ENCODE peak calls at places on chromosomes 4 and X, in nine cellular contexts. One of them, this sample, is unnamed.

GRCh38 chr4:76585897-76586360 is 150.9 kb downstream of the SHROOM3 start:
- DNase-seq in transverse colon: peak; percentile 94
- DNase-seq in HepG2: peak; percentile 7
- DNase-seq in SK-N-SH: no peak
- DNase-seq in stomach: peak; percentile 95
- DNase-seq in sigmoid colon: peak; percentile 65
- DNase-seq in tibial nerve: no peak
- DNase-seq in upper lobe of left lung: peak; percentile 94
- DNase-seq in GM12878: no peak
- DNase-seq in this sample: peak; percentile 88

GRCh38 chr4:143302526-143302925 is 34.1 kb upstream of the GAB1 start:
- DNase-seq in transverse colon: no peak
- DNase-seq in HepG2: no peak
- DNase-seq in SK-N-SH: no peak
- DNase-seq in stomach: no peak
- DNase-seq in sigmoid colon: no peak
- DNase-seq in tibial nerve: no peak
- DNase-seq in upper lobe of left lung: no peak
- DNase-seq in GM12878: no peak
- DNase-seq in this sample: no peak

GRCh38 chr4:16082424-16083216 is 1.2 kb downstream of the PROM1 start:
- DNase-seq in transverse colon: peak; percentile 54
- DNase-seq in HepG2: peak; percentile 39
- DNase-seq in SK-N-SH: peak; percentile 73
- DNase-seq in stomach: no peak
- DNase-seq in sigmoid colon: no peak
- DNase-seq in tibial nerve: no peak
- DNase-seq in upper lobe of left lung: no peak
- DNase-seq in GM12878: no peak
- DNase-seq in this sample: no peak

GRCh38 chr4:123826896-123827295 is 430.3 kb downstream of the SPRY1 start:
- DNase-seq in transverse colon: no peak
- DNase-seq in HepG2: no peak
- DNase-seq in SK-N-SH: no peak
- DNase-seq in stomach: no peak
- DNase-seq in sigmoid colon: no peak
- DNase-seq in tibial nerve: no peak
- DNase-seq in upper lobe of left lung: no peak
- DNase-seq in GM12878: no peak
- DNase-seq in this sample: no peak

GRCh38 chrX:12210921-12211320 is 72.6 kb downstream of the FRMPD4 start:
- DNase-seq in transverse colon: no peak
- DNase-seq in HepG2: no peak
- DNase-seq in SK-N-SH: no peak
- DNase-seq in stomach: no peak
- DNase-seq in sigmoid colon: no peak
- DNase-seq in tibial nerve: no peak
- DNase-seq in upper lobe of left lung: no peak
- DNase-seq in GM12878: no peak
- DNase-seq in this sample: no peak

GRCh38 chr4:76753814-76754213 is 144.1 kb downstream of the SOWAHB start:
- DNase-seq in transverse colon: no peak
- DNase-seq in HepG2: no peak
- DNase-seq in SK-N-SH: no peak
- DNase-seq in stomach: no peak
- DNase-seq in sigmoid colon: no peak
- DNase-seq in tibial nerve: no peak
- DNase-seq in upper lobe of left lung: no peak
- DNase-seq in GM12878: no peak
- DNase-seq in this sample: no peak

GRCh38 chr4:25694466-25694865 is 38.8 kb downstream of the SLC34A2 start:
- DNase-seq in transverse colon: no peak
- DNase-seq in HepG2: no peak
- DNase-seq in SK-N-SH: no peak
- DNase-seq in stomach: no peak
- DNase-seq in sigmoid colon: no peak
- DNase-seq in tibial nerve: no peak
- DNase-seq in upper lobe of left lung: no peak
- DNase-seq in GM12878: no peak
- DNase-seq in this sample: no peak

GRCh38 chr4:151864068-151864467 is 103.3 kb upstream of the GATB start:
- DNase-seq in transverse colon: no peak
- DNase-seq in HepG2: no peak
- DNase-seq in SK-N-SH: no peak
- DNase-seq in stomach: no peak
- DNase-seq in sigmoid colon: no peak
- DNase-seq in tibial nerve: no peak
- DNase-seq in upper lobe of left lung: no peak
- DNase-seq in GM12878: no peak
- DNase-seq in this sample: no peak

DNA sequence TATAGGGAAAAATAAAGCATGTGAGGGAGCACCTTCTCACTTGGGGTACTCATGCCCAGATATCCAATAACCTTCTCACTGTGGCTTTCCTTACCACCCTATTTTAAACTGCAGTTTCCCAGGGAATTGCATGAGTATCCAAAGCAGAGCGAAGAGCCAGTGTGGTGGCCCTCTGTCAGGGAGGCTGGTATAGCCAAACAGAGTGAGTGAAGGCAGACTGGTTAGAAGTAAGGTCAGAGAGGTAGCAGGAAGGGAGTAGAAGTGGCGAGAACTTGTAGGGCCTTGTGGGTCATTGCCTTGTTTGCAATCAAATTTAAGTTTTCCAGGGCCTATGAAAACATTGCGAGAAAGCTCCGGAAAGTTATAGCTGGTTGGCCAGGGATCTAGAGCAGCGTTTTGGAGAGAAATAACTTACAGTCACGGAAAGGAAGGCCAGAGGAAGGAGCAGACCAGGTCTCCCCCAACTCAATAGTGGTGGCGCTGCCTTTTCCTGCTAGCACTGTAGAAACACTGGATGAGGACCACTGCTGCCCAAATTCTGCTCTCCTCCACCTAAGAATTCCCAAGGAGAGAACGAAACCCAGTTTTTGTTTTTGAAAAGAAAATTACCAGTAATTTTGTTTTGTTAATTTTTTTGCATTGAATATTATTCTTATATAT is 77.2 kb downstream of the PDLIM5 start:
- DNase-seq in transverse colon: no peak
- DNase-seq in HepG2: no peak
- DNase-seq in SK-N-SH: no peak
- DNase-seq in stomach: no peak
- DNase-seq in sigmoid colon: no peak
- DNase-seq in tibial nerve: no peak
- DNase-seq in upper lobe of left lung: no peak
- DNase-seq in GM12878: no peak
- DNase-seq in this sample: no peak
- H3K4me1 ChIP-seq in transverse colon: peaks cover 14% of the 10 kb centered on the region
- H3K4me1 ChIP-seq in HepG2: peaks cover 16% of the 10 kb centered on the region
- H3K4me1 ChIP-seq in SK-N-SH: peaks cover 7% of the 10 kb centered on the region
- H3K4me1 ChIP-seq in stomach: peaks cover 24% of the 10 kb centered on the region
- H3K4me1 ChIP-seq in sigmoid colon: peaks cover 47% of the 10 kb centered on the region
- H3K4me1 ChIP-seq in tibial nerve: peaks cover 57% of the 10 kb centered on the region
- H3K4me1 ChIP-seq in upper lobe of left lung: peaks cover 26% of the 10 kb centered on the region
- H3K4me1 ChIP-seq in GM12878: peaks cover 7% of the 10 kb centered on the region
- H3K4me1 ChIP-seq in this sample: peaks cover 18% of the 10 kb centered on the region

GRCh38 chrX:68896581-68896980 is 67.8 kb downstream of the EFNB1 start:
- DNase-seq in transverse colon: no peak
- DNase-seq in HepG2: no peak
- DNase-seq in SK-N-SH: no peak
- DNase-seq in stomach: no peak
- DNase-seq in sigmoid colon: no peak
- DNase-seq in tibial nerve: no peak
- DNase-seq in upper lobe of left lung: no peak
- DNase-seq in GM12878: no peak
- DNase-seq in this sample: no peak

GRCh38 chrX:68894142-68894512 is 65.3 kb downstream of the EFNB1 start:
- DNase-seq in transverse colon: no peak
- DNase-seq in HepG2: no peak
- DNase-seq in SK-N-SH: peak; percentile 57
- DNase-seq in stomach: no peak
- DNase-seq in sigmoid colon: no peak
- DNase-seq in tibial nerve: no peak
- DNase-seq in upper lobe of left lung: no peak
- DNase-seq in GM12878: no peak
- DNase-seq in this sample: no peak

GRCh38 chrX:68895339-68896250 is 66.8 kb downstream of the EFNB1 start:
- DNase-seq in transverse colon: peak; percentile 62
- DNase-seq in HepG2: peak; percentile 3
- DNase-seq in SK-N-SH: peak; percentile 68
- DNase-seq in stomach: peak; percentile 59
- DNase-seq in sigmoid colon: peak; percentile 86
- DNase-seq in tibial nerve: peak; percentile 49
- DNase-seq in upper lobe of left lung: peak; percentile 36
- DNase-seq in GM12878: no peak
- DNase-seq in this sample: no peak

GRCh38 chrX:68892651-68893050 is 63.8 kb downstream of the EFNB1 start:
- DNase-seq in transverse colon: no peak
- DNase-seq in HepG2: no peak
- DNase-seq in SK-N-SH: no peak
- DNase-seq in stomach: no peak
- DNase-seq in sigmoid colon: no peak
- DNase-seq in tibial nerve: no peak
- DNase-seq in upper lobe of left lung: no peak
- DNase-seq in GM12878: no peak
- DNase-seq in this sample: no peak

GRCh38 chrX:68894513-68895338 is 65.9 kb downstream of the EFNB1 start:
- DNase-seq in transverse colon: peak; percentile 65
- DNase-seq in HepG2: no peak
- DNase-seq in SK-N-SH: peak; percentile 73
- DNase-seq in stomach: peak; percentile 64
- DNase-seq in sigmoid colon: peak; percentile 85
- DNase-seq in tibial nerve: peak; percentile 37
- DNase-seq in upper lobe of left lung: peak; percentile 54
- DNase-seq in GM12878: no peak
- DNase-seq in this sample: no peak
- TF ChIP-seq EP300 in transverse colon: no peak
- TF ChIP-seq EP300 in HepG2: no peak
- TF ChIP-seq EP300 in SK-N-SH: no peak
- TF ChIP-seq EP300 in stomach: no peak
- TF ChIP-seq EP300 in sigmoid colon: no peak
- TF ChIP-seq EP300 in tibial nerve: peak; percentile 35
- TF ChIP-seq EP300 in upper lobe of left lung: no peak
- TF ChIP-seq EP300 in GM12878: no peak
- TF ChIP-seq EP300 in this sample: no peak

GRCh38 chrX:47181301-47181700 is 12.3 kb upstream of the UBA1 start:
- DNase-seq in transverse colon: no peak
- DNase-seq in HepG2: no peak
- DNase-seq in SK-N-SH: no peak
- DNase-seq in stomach: no peak
- DNase-seq in sigmoid colon: no peak
- DNase-seq in tibial nerve: no peak
- DNase-seq in upper lobe of left lung: no peak
- DNase-seq in GM12878: no peak
- DNase-seq in this sample: peak; percentile 49

GRCh38 chrX:47178337-47178736 is 15.3 kb upstream of the UBA1 start:
- DNase-seq in transverse colon: no peak
- DNase-seq in HepG2: no peak
- DNase-seq in SK-N-SH: no peak
- DNase-seq in stomach: no peak
- DNase-seq in sigmoid colon: peak; percentile 57
- DNase-seq in tibial nerve: no peak
- DNase-seq in upper lobe of left lung: no peak
- DNase-seq in GM12878: no peak
- DNase-seq in this sample: peak; percentile 48

GRCh38 chrX:47180346-47180745 is 13.3 kb upstream of the UBA1 start:
- DNase-seq in transverse colon: no peak
- DNase-seq in HepG2: no peak
- DNase-seq in SK-N-SH: no peak
- DNase-seq in stomach: no peak
- DNase-seq in sigmoid colon: no peak
- DNase-seq in tibial nerve: no peak
- DNase-seq in upper lobe of left lung: no peak
- DNase-seq in GM12878: no peak
- DNase-seq in this sample: no peak

GRCh38 chrX:47179221-47179927 is 14.3 kb upstream of the UBA1 start:
- DNase-seq in transverse colon: no peak
- DNase-seq in HepG2: no peak
- DNase-seq in SK-N-SH: no peak
- DNase-seq in stomach: no peak
- DNase-seq in sigmoid colon: peak; percentile 79
- DNase-seq in tibial nerve: no peak
- DNase-seq in upper lobe of left lung: no peak
- DNase-seq in GM12878: no peak
- DNase-seq in this sample: no peak

GRCh38 chrX:47179928-47180255 is 13.7 kb upstream of the UBA1 start:
- DNase-seq in transverse colon: no peak
- DNase-seq in HepG2: no peak
- DNase-seq in SK-N-SH: no peak
- DNase-seq in stomach: no peak
- DNase-seq in sigmoid colon: no peak
- DNase-seq in tibial nerve: no peak
- DNase-seq in upper lobe of left lung: no peak
- DNase-seq in GM12878: no peak
- DNase-seq in this sample: peak; percentile 56
- H3K36me3 ChIP-seq in transverse colon: peaks cover 6% of the 10 kb centered on the region
- H3K36me3 ChIP-seq in HepG2: peaks cover 16% of the 10 kb centered on the region
- H3K36me3 ChIP-seq in SK-N-SH: no peaks in the 10 kb centered on the region
- H3K36me3 ChIP-seq in stomach: peaks cover 100% of the 10 kb centered on the region
- H3K36me3 ChIP-seq in sigmoid colon: peaks cover 30% of the 10 kb centered on the region
- H3K36me3 ChIP-seq in tibial nerve: no peaks in the 10 kb centered on the region
- H3K36me3 ChIP-seq in upper lobe of left lung: peaks cover 7% of the 10 kb centered on the region
- H3K36me3 ChIP-seq in GM12878: peaks cover 19% of the 10 kb centered on the region
- H3K36me3 ChIP-seq in this sample: peaks cover 69% of the 10 kb centered on the region

GRCh38 chr4:80138556-80139538 is 58.5 kb upstream of the PRDM8 start:
- DNase-seq in transverse colon: peak; percentile 8
- DNase-seq in HepG2: no peak
- DNase-seq in SK-N-SH: no peak
- DNase-seq in stomach: no peak
- DNase-seq in sigmoid colon: no peak
- DNase-seq in tibial nerve: no peak
- DNase-seq in upper lobe of left lung: peak; percentile 22
- DNase-seq in GM12878: peak; percentile 12
- DNase-seq in this sample: no peak

GRCh38 chr4:80136238-80136637 is 61.1 kb upstream of the PRDM8 start:
- DNase-seq in transverse colon: no peak
- DNase-seq in HepG2: no peak
- DNase-seq in SK-N-SH: no peak
- DNase-seq in stomach: no peak
- DNase-seq in sigmoid colon: no peak
- DNase-seq in tibial nerve: no peak
- DNase-seq in upper lobe of left lung: no peak
- DNase-seq in GM12878: no peak
- DNase-seq in this sample: no peak

GRCh38 chr4:80135702-80136058 is 61.6 kb upstream of the PRDM8 start:
- DNase-seq in transverse colon: no peak
- DNase-seq in HepG2: no peak
- DNase-seq in SK-N-SH: no peak
- DNase-seq in stomach: no peak
- DNase-seq in sigmoid colon: no peak
- DNase-seq in tibial nerve: no peak
- DNase-seq in upper lobe of left lung: no peak
- DNase-seq in GM12878: no peak
- DNase-seq in this sample: no peak

GRCh38 chr4:80139668-80140067 is 57.6 kb upstream of the PRDM8 start:
- DNase-seq in transverse colon: no peak
- DNase-seq in HepG2: no peak
- DNase-seq in SK-N-SH: no peak
- DNase-seq in stomach: no peak
- DNase-seq in sigmoid colon: no peak
- DNase-seq in tibial nerve: no peak
- DNase-seq in upper lobe of left lung: no peak
- DNase-seq in GM12878: no peak
- DNase-seq in this sample: no peak

DNA sequence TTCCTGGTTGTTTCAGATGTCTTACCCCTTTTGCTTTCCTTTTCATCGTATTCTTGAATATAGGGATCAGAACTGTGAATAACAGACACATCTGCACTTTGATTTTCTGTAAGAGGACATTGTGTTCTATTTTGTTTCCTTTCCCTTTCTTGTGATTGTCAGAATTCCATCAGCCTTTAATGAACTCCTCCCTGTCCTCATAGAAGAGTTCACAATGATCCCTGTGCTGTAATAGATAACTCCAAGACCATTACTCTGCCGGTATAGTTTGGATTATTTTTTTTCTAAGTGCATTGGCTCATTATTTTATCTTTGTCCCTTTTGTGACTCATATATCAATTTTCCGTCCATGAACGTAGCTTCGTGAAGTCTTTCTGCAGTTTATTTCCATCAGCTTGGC is 59.7 kb upstream of the PRDM8 start:
- DNase-seq in transverse colon: no peak
- DNase-seq in HepG2: no peak
- DNase-seq in SK-N-SH: no peak
- DNase-seq in stomach: no peak
- DNase-seq in sigmoid colon: no peak
- DNase-seq in tibial nerve: no peak
- DNase-seq in upper lobe of left lung: no peak
- DNase-seq in GM12878: no peak
- DNase-seq in this sample: no peak
- H3K4me1 ChIP-seq in transverse colon: no peaks in the 10 kb centered on the region
- H3K4me1 ChIP-seq in HepG2: no peaks in the 10 kb centered on the region
- H3K4me1 ChIP-seq in SK-N-SH: peaks cover 6% of the 10 kb centered on the region
- H3K4me1 ChIP-seq in stomach: no peaks in the 10 kb centered on the region
- H3K4me1 ChIP-seq in sigmoid colon: no peaks in the 10 kb centered on the region
- H3K4me1 ChIP-seq in tibial nerve: no peaks in the 10 kb centered on the region
- H3K4me1 ChIP-seq in upper lobe of left lung: no peaks in the 10 kb centered on the region
- H3K4me1 ChIP-seq in GM12878: peaks cover 3% of the 10 kb centered on the region
- H3K4me1 ChIP-seq in this sample: peaks cover 6% of the 10 kb centered on the region

This sample was measured in suprapubic skin.